ENCODE peak calls at places on chromosomes 7 and 10, in nine cellular contexts. P, L, Y, Z, S, X, C, V and T are unnamed samples.

GRCh38 chr10:60495357-60495756 is 105.7 kb upstream of the ANK3 start:
- DNase-seq in P (no peak), L (no peak), Y (peak; percentile 41), Z (no peak), S (no peak), X (no peak), C (peak; percentile 6), V (no peak), T (no peak)

GRCh38 chr7:12709731-12710502 is 22.5 kb downstream of the ARL4A start:
- DNase-seq in P (no peak), L (no peak), Y (peak; percentile 68), Z (peak; percentile 9), S (no peak), X (no peak), C (peak; percentile 77), V (no peak), T (peak; percentile 87)

GRCh38 chr7:116215550-116215949 is 5.2 kb downstream of the TES start:
- DNase-seq in P (no peak), L (no peak), Y (no peak), Z (no peak), S (no peak), X (no peak), C (no peak), V (no peak), T (no peak)

GRCh38 chr10:986137-986825 is 2.0 kb upstream of the GTPBP4 start:
- DNase-seq in P (no peak), L (no peak), Y (no peak), Z (no peak), S (no peak), X (peak; percentile 24), C (peak; percentile 25), V (no peak), T (no peak)

GRCh38 chr7:125661006-125661405 is 731.4 kb upstream of the POT1 start:
- DNase-seq in P (no peak), L (no peak), Y (no peak), Z (no peak), S (no peak), X (no peak), C (no peak), V (no peak), T (no peak)

GRCh38 chr10:97355571-97355975 is 21.0 kb upstream of the FRAT2 start:
- DNase-seq in P (no peak), L (peak; percentile 46), Y (no peak), Z (no peak), S (peak; percentile 36), X (no peak), C (no peak), V (no peak), T (peak; percentile 24)

GRCh38 chr10:1373287-1373686 is 317.1 kb downstream of the WDR37 start:
- DNase-seq in P (no peak), L (no peak), Y (no peak), Z (no peak), S (no peak), X (no peak), C (no peak), V (no peak), T (no peak)

GRCh38 chr10:24238527-24239247 is 29.7 kb downstream of the KIAA1217 start:
- DNase-seq in P (no peak), L (no peak), Y (no peak), Z (no peak), S (no peak), X (no peak), C (no peak), V (no peak), T (no peak)

GRCh38 chr10:12501324-12501723 is 152.0 kb downstream of the CAMK1D start:
- DNase-seq in P (no peak), L (no peak), Y (no peak), Z (no peak), S (no peak), X (no peak), C (no peak), V (no peak), T (no peak)

GRCh38 chr10:22002531-22003110 is 909 bp downstream of the DNAJC1 start:
- DNase-seq in P (no peak), L (no peak), Y (peak; percentile 66), Z (peak; percentile 29), S (no peak), X (no peak), C (peak; percentile 55), V (no peak), T (peak; percentile 54)

GRCh38 chr7:27164381-27165088 is 802 bp downstream of the HOXA9 start:
- DNase-seq in P (no peak), L (peak; percentile 66), Y (no peak), Z (no peak), S (no peak), X (no peak), C (peak; percentile 65), V (no peak), T (no peak)